ENCODE peak calls at places on chromosomes 1 and 21, in ten cellular contexts. Y is fibroblast of lung; F is gastrocnemius medialis; T is PC-3; K is MCF 10A; S is GM20000; H is CD8-positive, alpha-beta T cell; B is mesothelial cell of epicardium; Z is cardiac fibroblast; O is BE2C. E is an unnamed sample.

GRCh38 chr1:173507847-173508209 is 30.7 kb downstream of the PRDX6 start:
- DNase-seq in Y (peak), F (no peak), T (peak), K (peak), S (no peak), H (no peak), B (no peak), Z (no peak), O (no peak), E (no peak)

GRCh38 chr1:64080947-64081562 is 122.4 kb upstream of the UBE2U start:
- DNase-seq in Y (peak), F (no peak), T (peak), K (peak), S (no peak), H (no peak), B (no peak), Z (peak), O (no peak), E (no peak)

GRCh38 chr21:46098303-46099141 is 610 bp downstream of the COL6A2 start:
- DNase-seq in Y (no peak), F (no peak), T (no peak), K (no peak), S (no peak), H (peak), B (peak), Z (no peak), O (no peak), E (peak)

GRCh38 chr1:185626344-185626743 is 107.8 kb upstream of the HMCN1 start:
- DNase-seq in Y (no peak), F (no peak), T (no peak), K (no peak), S (no peak), H (no peak), B (no peak), Z (no peak), O (no peak), E (no peak)

GRCh38 chr1:230105754-230106625 is 39.0 kb downstream of the GALNT2 start:
- DNase-seq in Y (peak), F (no peak), T (peak), K (peak), S (peak), H (no peak), B (no peak), Z (peak), O (no peak), E (no peak)

GRCh38 chr1:240613353-240614142 is 1.6 kb upstream of the GREM2 start:
- DNase-seq in Y (no peak), F (no peak), T (no peak), K (no peak), S (no peak), H (no peak), B (no peak), Z (no peak), O (no peak), E (no peak)

GRCh38 chr1:115496904-115497527 is 144.8 kb upstream of the VANGL1 start:
- DNase-seq in Y (peak), F (no peak), T (peak), K (peak), S (no peak), H (no peak), B (no peak), Z (peak), O (no peak), E (no peak)

GRCh38 chr1:99305626-99306025 is 41.3 kb downstream of the PLPPR4 start:
- DNase-seq in Y (peak), F (no peak), T (no peak), K (no peak), S (no peak), H (no peak), B (no peak), Z (peak), O (no peak), E (no peak)

GRCh38 chr1:161954466-161954865 is 69.2 kb downstream of the OLFML2B start:
- DNase-seq in Y (peak), F (no peak), T (no peak), K (peak), S (no peak), H (no peak), B (no peak), Z (peak), O (no peak), E (no peak)

GRCh38 chr21:37181059-37181458 is 86.1 kb downstream of the VPS26C start:
- DNase-seq in Y (no peak), F (peak), T (no peak), K (no peak), S (no peak), H (no peak), B (no peak), Z (no peak), O (no peak), E (no peak)

GRCh38 chr1:67563684-67564083 is 121.3 kb upstream of the GADD45A start:
- DNase-seq in Y (no peak), F (no peak), T (no peak), K (no peak), S (no peak), H (no peak), B (no peak), Z (no peak), O (no peak), E (no peak)

GRCh38 chr21:33075128-33075527 is 5.2 kb downstream of the OLIG1 start:
- DNase-seq in Y (no peak), F (no peak), T (no peak), K (no peak), S (no peak), H (no peak), B (peak), Z (no peak), O (no peak), E (no peak)

GRCh38 chr1:76336951-76337371 is 262.4 kb downstream of the ST6GALNAC3 start:
- DNase-seq in Y (peak), F (no peak), T (no peak), K (peak), S (no peak), H (no peak), B (peak), Z (peak), O (peak), E (peak)

GRCh38 chr1:114334297-114334696 is 176.7 kb downstream of the TRIM33 start:
- DNase-seq in Y (no peak), F (no peak), T (no peak), K (no peak), S (no peak), H (no peak), B (no peak), Z (no peak), O (no peak), E (no peak)

GRCh38 chr1:210445931-210446330 is 117.2 kb downstream of the HHAT start:
- DNase-seq in Y (no peak), F (no peak), T (no peak), K (no peak), S (no peak), H (no peak), B (no peak), Z (no peak), O (no peak), E (no peak)

GRCh38 chr1:21174638-21175323 is 1.9 kb downstream of the EIF4G3 start:
- DNase-seq in Y (peak), F (no peak), T (peak), K (peak), S (no peak), H (no peak), B (no peak), Z (peak), O (no peak), E (no peak)

GRCh38 chr1:183517401-183517800 is 45.1 kb downstream of the SMG7 start:
- DNase-seq in Y (no peak), F (no peak), T (no peak), K (no peak), S (no peak), H (no peak), B (no peak), Z (peak), O (no peak), E (no peak)

GRCh38 chr1:99657213-99658030 is 11.5 kb downstream of the PALMD start:
- DNase-seq in Y (peak), F (no peak), T (no peak), K (no peak), S (no peak), H (no peak), B (no peak), Z (peak), O (no peak), E (no peak)

GRCh38 chr1:23634840-23635642 is 56.6 kb upstream of the RPL11 start:
- DNase-seq in Y (peak), F (no peak), T (peak), K (peak), S (peak), H (peak), B (peak), Z (peak), O (peak), E (peak)

GRCh38 chr1:181396171-181396670 is 87.1 kb upstream of the CACNA1E start:
- DNase-seq in Y (no peak), F (no peak), T (no peak), K (no peak), S (no peak), H (peak), B (no peak), Z (no peak), O (no peak), E (no peak)

GRCh38 chr1:116737855-116738318 is 16.3 kb upstream of the CD2 start:
- DNase-seq in Y (no peak), F (no peak), T (no peak), K (no peak), S (peak), H (peak), B (no peak), Z (no peak), O (no peak), E (no peak)

GRCh38 chr1:61093525-61094137 is 11.3 kb downstream of the NFIA start:
- DNase-seq in Y (peak), F (no peak), T (no peak), K (peak), S (no peak), H (no peak), B (no peak), Z (peak), O (no peak), E (no peak)

GRCh38 chr1:153945131-153945794 is 1.3 kb downstream of the DENND4B start:
- DNase-seq in Y (peak), F (peak), T (no peak), K (peak), S (peak), H (peak), B (no peak), Z (peak), O (no peak), E (no peak)

GRCh38 chr1:28437924-28438699 is 67.7 kb upstream of the RCC1 start:
- DNase-seq in Y (peak), F (peak), T (peak), K (peak), S (no peak), H (no peak), B (peak), Z (peak), O (peak), E (peak)

GRCh38 chr1:218827486-218827885 is 346.2 kb upstream of the LYPLAL1 start:
- DNase-seq in Y (no peak), F (no peak), T (no peak), K (no peak), S (no peak), H (no peak), B (no peak), Z (no peak), O (no peak), E (no peak)

GRCh38 chr1:242477944-242478343 is 46.6 kb downstream of the PLD5 start:
- DNase-seq in Y (no peak), F (no peak), T (no peak), K (no peak), S (no peak), H (no peak), B (no peak), Z (no peak), O (peak), E (no peak)

GRCh38 chr1:25643962-25644361 is 27.4 kb downstream of the MAN1C1 start:
- DNase-seq in Y (no peak), F (no peak), T (no peak), K (no peak), S (no peak), H (no peak), B (peak), Z (no peak), O (no peak), E (no peak)

GRCh38 chr21:36122977-36123376 is 11.9 kb upstream of the CBR3 start:
- DNase-seq in Y (no peak), F (no peak), T (no peak), K (no peak), S (no peak), H (no peak), B (no peak), Z (peak), O (no peak), E (no peak)

GRCh38 chr21:33559813-33560212 is 17.0 kb downstream of the SON start:
- DNase-seq in Y (no peak), F (no peak), T (no peak), K (no peak), S (no peak), H (no peak), B (no peak), Z (no peak), O (no peak), E (no peak)

GRCh38 chr1:244180256-244180655 is 129.2 kb downstream of the ZBTB18 start:
- DNase-seq in Y (peak), F (no peak), T (no peak), K (no peak), S (no peak), H (no peak), B (no peak), Z (peak), O (no peak), E (no peak)

GRCh38 chr21:29938968-29939858 is 583 bp downstream of the GRIK1 start:
- DNase-seq in Y (peak), F (no peak), T (no peak), K (no peak), S (no peak), H (no peak), B (peak), Z (peak), O (no peak), E (no peak)

GRCh38 chr21:18369115-18369514 is 34.5 kb downstream of the TMPRSS15 start:
- DNase-seq in Y (peak), F (no peak), T (peak), K (peak), S (no peak), H (no peak), B (no peak), Z (no peak), O (peak), E (no peak)

GRCh38 chr1:109266965-109267364 is 16.0 kb downstream of the PSRC1 start:
- DNase-seq in Y (peak), F (no peak), T (peak), K (peak), S (no peak), H (no peak), B (no peak), Z (peak), O (no peak), E (no peak)

GRCh38 chr1:206939841-206940587 is 6.3 kb downstream of the PIGR start:
- DNase-seq in Y (no peak), F (no peak), T (no peak), K (peak), S (no peak), H (no peak), B (no peak), Z (no peak), O (no peak), E (no peak)

GRCh38 chr1:38941527-38942019 is at the start of gene RHBDL2:
- DNase-seq in Y (peak), F (peak), T (peak), K (peak), S (no peak), H (no peak), B (no peak), Z (peak), O (no peak), E (peak)

GRCh38 chr1:119885903-119886783 is 10.2 kb downstream of the ADAM30 start:
- DNase-seq in Y (peak), F (no peak), T (peak), K (peak), S (peak), H (peak), B (no peak), Z (peak), O (peak), E (no peak)
- TF ChIP-seq CTCF in Y (peak), F (peak), T (peak), K (peak), S (peak), H (peak), B (peak), Z (peak), O (peak), E (no peak)

GRCh38 chr1:71424536-71424935 is 343.7 kb upstream of the ZRANB2 start:
- DNase-seq in Y (no peak), F (no peak), T (no peak), K (no peak), S (no peak), H (no peak), B (no peak), Z (no peak), O (no peak), E (no peak)
- TF ChIP-seq CTCF in Y (no peak), F (no peak), T (no peak), K (no peak), S (no peak), H (no peak), B (no peak), Z (no peak), O (no peak), E (no peak)

GRCh38 chr1:94792473-94792875 is 27.7 kb upstream of the SLC44A3 start:
- DNase-seq in Y (peak), F (no peak), T (peak), K (peak), S (peak), H (no peak), B (no peak), Z (peak), O (no peak), E (no peak)
- TF ChIP-seq CTCF in Y (peak), F (no peak), T (peak), K (no peak), S (no peak), H (no peak), B (no peak), Z (peak), O (no peak), E (no peak)

DNA sequence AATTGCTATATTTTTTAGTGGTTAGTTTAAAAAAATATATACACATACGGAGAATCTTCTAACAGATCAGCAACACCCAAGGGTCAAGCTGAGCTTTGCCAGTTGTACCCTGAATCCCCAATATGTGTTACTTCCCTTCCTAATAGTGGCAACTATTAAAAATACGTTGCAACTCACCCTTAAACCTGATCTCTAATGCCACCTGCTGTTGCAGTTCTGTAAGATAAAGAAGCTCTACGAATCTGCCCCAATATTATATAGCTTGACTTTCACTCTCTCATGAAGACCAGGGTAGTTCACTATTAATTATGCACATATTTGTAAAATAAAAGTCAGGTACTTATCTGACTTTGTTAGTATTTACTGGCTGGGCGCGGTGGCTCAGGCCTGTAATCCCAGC is 58.4 kb downstream of the ASH1L start:
- DNase-seq in Y (peak), F (no peak), T (peak), K (peak), S (peak), H (no peak), B (no peak), Z (peak), O (peak), E (no peak)
- TF ChIP-seq CTCF in Y (peak), F (peak), T (peak), K (peak), S (no peak), H (peak), B (peak), Z (peak), O (peak), E (no peak)

GRCh38 chr1:53639251-53639721 is 99.7 kb downstream of the GLIS1 start:
- DNase-seq in Y (peak), F (no peak), T (peak), K (peak), S (no peak), H (no peak), B (no peak), Z (peak), O (no peak), E (peak)
- TF ChIP-seq CTCF in Y (peak), F (no peak), T (peak), K (no peak), S (no peak), H (no peak), B (no peak), Z (no peak), O (no peak), E (no peak)

DNA sequence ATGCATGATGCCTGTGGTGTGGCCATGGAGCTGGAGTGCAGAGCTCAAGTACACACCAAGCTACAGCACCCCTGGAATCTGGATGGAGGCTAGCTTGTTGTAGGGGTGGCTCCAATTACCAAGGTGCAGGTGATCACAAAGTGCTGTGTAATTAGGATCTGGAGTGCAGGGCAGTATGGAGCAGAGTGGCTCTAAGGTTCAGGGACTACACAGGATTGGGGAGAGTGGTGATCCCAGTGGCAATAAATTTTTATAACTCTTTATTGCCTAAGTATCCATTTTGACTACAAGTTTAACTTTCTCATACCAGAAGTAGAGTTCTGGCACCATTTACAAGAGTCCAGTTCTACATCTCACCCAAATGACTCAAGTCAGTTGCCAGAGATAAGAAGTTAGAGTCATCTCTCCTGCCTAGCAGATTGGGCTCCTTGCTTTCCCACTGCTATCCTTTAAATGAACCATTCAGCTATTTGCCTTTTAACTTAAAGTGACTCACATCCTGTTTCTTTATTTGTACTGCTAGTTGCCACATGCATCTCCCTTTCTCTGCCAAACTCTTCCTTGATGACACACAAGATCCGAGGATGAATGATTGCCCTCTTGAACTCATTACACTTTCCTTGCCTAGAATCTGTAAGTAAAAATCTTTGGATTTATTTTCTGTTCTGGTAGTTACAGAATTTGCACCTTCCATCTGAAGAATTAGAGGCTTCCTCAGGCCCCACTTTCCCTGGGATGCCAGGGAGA is 427.2 kb downstream of the KCNT2 start:
- DNase-seq in Y (peak), F (no peak), T (peak), K (peak), S (no peak), H (no peak), B (no peak), Z (peak), O (no peak), E (no peak)
- TF ChIP-seq CTCF in Y (no peak), F (no peak), T (no peak), K (no peak), S (no peak), H (no peak), B (no peak), Z (no peak), O (no peak), E (no peak)

GRCh38 chr1:32894681-32895080 is 6.5 kb downstream of the TMEM54 start:
- DNase-seq in Y (no peak), F (no peak), T (no peak), K (no peak), S (no peak), H (no peak), B (no peak), Z (no peak), O (no peak), E (no peak)

GRCh38 chr1:32894019-32894600 is 7.1 kb downstream of the TMEM54 start:
- DNase-seq in Y (no peak), F (no peak), T (no peak), K (no peak), S (no peak), H (no peak), B (no peak), Z (no peak), O (no peak), E (no peak)

GRCh38 chr1:32892368-32893197 is 6.3 kb downstream of the HPCA start:
- DNase-seq in Y (peak), F (no peak), T (no peak), K (no peak), S (peak), H (peak), B (peak), Z (peak), O (peak), E (no peak)

GRCh38 chr1:32891630-32892029 is 5.3 kb downstream of the HPCA start:
- DNase-seq in Y (no peak), F (no peak), T (no peak), K (no peak), S (no peak), H (no peak), B (no peak), Z (no peak), O (no peak), E (no peak)

GRCh38 chr1:32893198-32894018 is 7.1 kb downstream of the HPCA start:
- DNase-seq in Y (peak), F (no peak), T (no peak), K (no peak), S (no peak), H (no peak), B (peak), Z (no peak), O (no peak), E (no peak)
- TF ChIP-seq CTCF in Y (no peak), F (no peak), T (peak), K (no peak), S (no peak), H (no peak), B (peak), Z (no peak), O (no peak), E (no peak)

GRCh38 chr1:42035205-42035829 is 116.6 kb upstream of the HIVEP3 start:
- DNase-seq in Y (peak), F (peak), T (peak), K (peak), S (peak), H (no peak), B (peak), Z (peak), O (peak), E (peak)
- TF ChIP-seq CTCF in Y (no peak), F (peak), T (peak), K (peak), S (peak), H (peak), B (no peak), Z (no peak), O (no peak), E (no peak)

DNA sequence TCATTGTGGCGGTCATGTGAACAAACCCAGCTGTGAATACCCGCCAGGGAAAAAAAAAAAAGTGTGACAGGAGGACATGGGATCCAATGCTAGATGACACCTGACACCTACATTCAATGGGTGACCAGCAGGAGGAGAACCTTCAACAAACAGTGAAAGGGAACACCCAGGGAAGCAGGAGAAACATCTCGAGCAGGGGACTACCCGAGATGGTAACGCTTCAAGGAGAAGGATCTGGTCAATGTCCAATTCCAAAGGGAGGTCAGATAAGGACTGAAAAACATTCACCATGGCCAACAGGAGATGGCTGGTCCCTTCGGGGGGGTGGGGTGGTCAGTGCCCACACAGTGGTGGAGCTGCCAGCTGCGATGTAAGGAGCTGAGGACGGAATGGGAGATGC is 46.3 kb downstream of the PTPN14 start:
- DNase-seq in Y (no peak), F (peak), T (peak), K (peak), S (no peak), H (no peak), B (no peak), Z (no peak), O (no peak), E (no peak)
- TF ChIP-seq CTCF in Y (no peak), F (peak), T (peak), K (no peak), S (no peak), H (no peak), B (no peak), Z (no peak), O (no peak), E (no peak)